ENCODE peak calls at places on chromosomes 11 and 22, in seven cellular contexts. One of them, this sample, is unnamed.

GRCh38 chr11:11972148-11972547 is 36.3 kb downstream of the DKK3 start:
- DNase-seq in psoas muscle: no peak
- DNase-seq in stimulated activated CD4-positive, alpha-beta T cell treated with anti-CD3 and anti-CD28 coated beads, Interleukin-1b, Interleukin-23, amount 100 ng/mL, for 24 hours: no peak
- DNase-seq in IMR-90: no peak
- DNase-seq in NCI-H1105: no peak
- DNase-seq in posterior cingulate gyrus: no peak
- DNase-seq in astrocyte of the spinal cord: no peak
- DNase-seq in this sample: no peak

GRCh38 chr11:113193894-113194293 is 120.5 kb upstream of the TTC12 start:
- DNase-seq in posterior cingulate gyrus: no peak
- DNase-seq in NCI-H1105: peak
- DNase-seq in stimulated activated CD4-positive, alpha-beta T cell treated with anti-CD3 and anti-CD28 coated beads, Interleukin-1b, Interleukin-23, amount 100 ng/mL, for 24 hours: no peak
- DNase-seq in IMR-90: no peak
- DNase-seq in astrocyte of the spinal cord: peak
- DNase-seq in psoas muscle: no peak
- DNase-seq in this sample: no peak

GRCh38 chr11:88308576-88308975 is 29.0 kb downstream of the CTSC start:
- DNase-seq in stimulated activated CD4-positive, alpha-beta T cell treated with anti-CD3 and anti-CD28 coated beads, Interleukin-1b, Interleukin-23, amount 100 ng/mL, for 24 hours: no peak
- DNase-seq in NCI-H1105: no peak
- DNase-seq in posterior cingulate gyrus: no peak
- DNase-seq in astrocyte of the spinal cord: no peak
- DNase-seq in IMR-90: no peak
- DNase-seq in psoas muscle: no peak
- DNase-seq in this sample: no peak

GRCh38 chr11:83272627-83273026 is 13.5 kb downstream of the CCDC90B start:
- DNase-seq in NCI-H1105: no peak
- DNase-seq in stimulated activated CD4-positive, alpha-beta T cell treated with anti-CD3 and anti-CD28 coated beads, Interleukin-1b, Interleukin-23, amount 100 ng/mL, for 24 hours: no peak
- DNase-seq in posterior cingulate gyrus: no peak
- DNase-seq in psoas muscle: no peak
- DNase-seq in astrocyte of the spinal cord: peak
- DNase-seq in IMR-90: peak
- DNase-seq in this sample: no peak

GRCh38 chr22:37101311-37102063 is 8.0 kb downstream of the TMPRSS6 start:
- DNase-seq in psoas muscle: no peak
- DNase-seq in NCI-H1105: no peak
- DNase-seq in posterior cingulate gyrus: no peak
- DNase-seq in IMR-90: no peak
- DNase-seq in astrocyte of the spinal cord: no peak
- DNase-seq in stimulated activated CD4-positive, alpha-beta T cell treated with anti-CD3 and anti-CD28 coated beads, Interleukin-1b, Interleukin-23, amount 100 ng/mL, for 24 hours: no peak
- DNase-seq in this sample: peak

GRCh38 chr11:34948721-34949120 is 32.3 kb downstream of the PDHX start:
- DNase-seq in astrocyte of the spinal cord: peak
- DNase-seq in IMR-90: peak
- DNase-seq in NCI-H1105: no peak
- DNase-seq in stimulated activated CD4-positive, alpha-beta T cell treated with anti-CD3 and anti-CD28 coated beads, Interleukin-1b, Interleukin-23, amount 100 ng/mL, for 24 hours: no peak
- DNase-seq in psoas muscle: no peak
- DNase-seq in posterior cingulate gyrus: no peak
- DNase-seq in this sample: no peak

GRCh38 chr11:103633037-103633788 is 403.2 kb upstream of the DDI1 start:
- DNase-seq in stimulated activated CD4-positive, alpha-beta T cell treated with anti-CD3 and anti-CD28 coated beads, Interleukin-1b, Interleukin-23, amount 100 ng/mL, for 24 hours: no peak
- DNase-seq in astrocyte of the spinal cord: peak
- DNase-seq in posterior cingulate gyrus: no peak
- DNase-seq in NCI-H1105: no peak
- DNase-seq in psoas muscle: no peak
- DNase-seq in IMR-90: peak
- DNase-seq in this sample: no peak

GRCh38 chr11:65156926-65157325 is 13.1 kb upstream of the SPDYC start:
- DNase-seq in astrocyte of the spinal cord: no peak
- DNase-seq in stimulated activated CD4-positive, alpha-beta T cell treated with anti-CD3 and anti-CD28 coated beads, Interleukin-1b, Interleukin-23, amount 100 ng/mL, for 24 hours: no peak
- DNase-seq in NCI-H1105: no peak
- DNase-seq in IMR-90: no peak
- DNase-seq in posterior cingulate gyrus: no peak
- DNase-seq in psoas muscle: no peak
- DNase-seq in this sample: no peak

GRCh38 chr22:49561976-49562375 is 265.7 kb downstream of the BRD1 start:
- DNase-seq in stimulated activated CD4-positive, alpha-beta T cell treated with anti-CD3 and anti-CD28 coated beads, Interleukin-1b, Interleukin-23, amount 100 ng/mL, for 24 hours: no peak
- DNase-seq in NCI-H1105: no peak
- DNase-seq in posterior cingulate gyrus: no peak
- DNase-seq in IMR-90: no peak
- DNase-seq in astrocyte of the spinal cord: no peak
- DNase-seq in psoas muscle: no peak
- DNase-seq in this sample: no peak

GRCh38 chr11:62340269-62340901 is 3.1 kb downstream of the ASRGL1 start:
- DNase-seq in psoas muscle: peak
- DNase-seq in astrocyte of the spinal cord: peak
- DNase-seq in IMR-90: peak
- DNase-seq in posterior cingulate gyrus: peak
- DNase-seq in NCI-H1105: peak
- DNase-seq in stimulated activated CD4-positive, alpha-beta T cell treated with anti-CD3 and anti-CD28 coated beads, Interleukin-1b, Interleukin-23, amount 100 ng/mL, for 24 hours: no peak
- DNase-seq in this sample: peak

GRCh38 chr11:117976445-117976844 is 9.7 kb upstream of the IL10RA start:
- DNase-seq in IMR-90: no peak
- DNase-seq in posterior cingulate gyrus: no peak
- DNase-seq in stimulated activated CD4-positive, alpha-beta T cell treated with anti-CD3 and anti-CD28 coated beads, Interleukin-1b, Interleukin-23, amount 100 ng/mL, for 24 hours: no peak
- DNase-seq in NCI-H1105: no peak
- DNase-seq in psoas muscle: no peak
- DNase-seq in astrocyte of the spinal cord: no peak
- DNase-seq in this sample: no peak

GRCh38 chr11:33893711-33894401 is 2.0 kb upstream of the LMO2 start:
- DNase-seq in posterior cingulate gyrus: no peak
- DNase-seq in astrocyte of the spinal cord: no peak
- DNase-seq in psoas muscle: no peak
- DNase-seq in IMR-90: no peak
- DNase-seq in stimulated activated CD4-positive, alpha-beta T cell treated with anti-CD3 and anti-CD28 coated beads, Interleukin-1b, Interleukin-23, amount 100 ng/mL, for 24 hours: peak
- DNase-seq in NCI-H1105: no peak
- DNase-seq in this sample: peak

GRCh38 chr11:13061294-13061990 is 52.3 kb downstream of the RASSF10 start:
- DNase-seq in NCI-H1105: no peak
- DNase-seq in IMR-90: no peak
- DNase-seq in astrocyte of the spinal cord: peak
- DNase-seq in psoas muscle: no peak
- DNase-seq in posterior cingulate gyrus: no peak
- DNase-seq in stimulated activated CD4-positive, alpha-beta T cell treated with anti-CD3 and anti-CD28 coated beads, Interleukin-1b, Interleukin-23, amount 100 ng/mL, for 24 hours: no peak
- DNase-seq in this sample: no peak

GRCh38 chr22:22452211-22452610 is 56.3 kb downstream of the ZNF280B start:
- DNase-seq in NCI-H1105: peak
- DNase-seq in IMR-90: no peak
- DNase-seq in astrocyte of the spinal cord: no peak
- DNase-seq in stimulated activated CD4-positive, alpha-beta T cell treated with anti-CD3 and anti-CD28 coated beads, Interleukin-1b, Interleukin-23, amount 100 ng/mL, for 24 hours: no peak
- DNase-seq in posterior cingulate gyrus: no peak
- DNase-seq in psoas muscle: no peak
- DNase-seq in this sample: no peak

GRCh38 chr11:117090111-117090706 is 8.0 kb downstream of the SIK3 start:
- DNase-seq in IMR-90: no peak
- DNase-seq in NCI-H1105: no peak
- DNase-seq in stimulated activated CD4-positive, alpha-beta T cell treated with anti-CD3 and anti-CD28 coated beads, Interleukin-1b, Interleukin-23, amount 100 ng/mL, for 24 hours: no peak
- DNase-seq in posterior cingulate gyrus: no peak
- DNase-seq in psoas muscle: no peak
- DNase-seq in astrocyte of the spinal cord: no peak
- DNase-seq in this sample: no peak

GRCh38 chr11:47616726-47617416 is 22.7 kb upstream of the C1QTNF4 start:
- DNase-seq in posterior cingulate gyrus: peak
- DNase-seq in astrocyte of the spinal cord: peak
- DNase-seq in stimulated activated CD4-positive, alpha-beta T cell treated with anti-CD3 and anti-CD28 coated beads, Interleukin-1b, Interleukin-23, amount 100 ng/mL, for 24 hours: no peak
- DNase-seq in NCI-H1105: no peak
- DNase-seq in IMR-90: peak
- DNase-seq in psoas muscle: no peak
- DNase-seq in this sample: no peak

GRCh38 chr11:83156996-83157754 is at the start of gene PCF11:
- DNase-seq in stimulated activated CD4-positive, alpha-beta T cell treated with anti-CD3 and anti-CD28 coated beads, Interleukin-1b, Interleukin-23, amount 100 ng/mL, for 24 hours: peak
- DNase-seq in posterior cingulate gyrus: no peak
- DNase-seq in NCI-H1105: no peak
- DNase-seq in IMR-90: no peak
- DNase-seq in astrocyte of the spinal cord: no peak
- DNase-seq in psoas muscle: no peak
- DNase-seq in this sample: no peak

GRCh38 chr11:76314741-76315090 is 66.2 kb downstream of the THAP12 start:
- DNase-seq in stimulated activated CD4-positive, alpha-beta T cell treated with anti-CD3 and anti-CD28 coated beads, Interleukin-1b, Interleukin-23, amount 100 ng/mL, for 24 hours: no peak
- DNase-seq in IMR-90: peak
- DNase-seq in NCI-H1105: no peak
- DNase-seq in astrocyte of the spinal cord: peak
- DNase-seq in posterior cingulate gyrus: no peak
- DNase-seq in psoas muscle: no peak
- DNase-seq in this sample: no peak

GRCh38 chr11:70483077-70483861 is 84.9 kb downstream of the CTTN start:
- DNase-seq in stimulated activated CD4-positive, alpha-beta T cell treated with anti-CD3 and anti-CD28 coated beads, Interleukin-1b, Interleukin-23, amount 100 ng/mL, for 24 hours: no peak
- DNase-seq in psoas muscle: no peak
- DNase-seq in IMR-90: peak
- DNase-seq in NCI-H1105: no peak
- DNase-seq in posterior cingulate gyrus: no peak
- DNase-seq in astrocyte of the spinal cord: peak
- DNase-seq in this sample: no peak